ENCODE peak calls at places on chromosomes 6 and 20, in four cellular contexts. One of them, this sample, is unnamed.

GRCh38 chr6:150068173-150068785 is 642 bp downstream of the ULBP3 start:
- DNase-seq in fibroblast of lung: no peak
- DNase-seq in brain microvascular endothelial cell: no peak
- DNase-seq in aorta: no peak
- DNase-seq in this sample: no peak

GRCh38 chr6:156992396-156992795 is 215.2 kb downstream of the ARID1B start:
- DNase-seq in fibroblast of lung: peak; percentile 17
- DNase-seq in brain microvascular endothelial cell: no peak
- DNase-seq in aorta: no peak
- DNase-seq in this sample: no peak

GRCh38 chr6:132551214-132551613 is 1.3 kb upstream of the TAAR8 start:
- DNase-seq in fibroblast of lung: no peak
- DNase-seq in brain microvascular endothelial cell: no peak
- DNase-seq in aorta: no peak
- DNase-seq in this sample: no peak

GRCh38 chr6:43923376-43924221 is 153.6 kb downstream of the VEGFA start:
- DNase-seq in fibroblast of lung: peak; percentile 59
- DNase-seq in brain microvascular endothelial cell: peak; percentile 7
- DNase-seq in aorta: peak; percentile 37
- DNase-seq in this sample: peak; percentile 10

GRCh38 chr6:109579361-109579760 is 96.3 kb upstream of the ZBTB24 start:
- DNase-seq in fibroblast of lung: no peak
- DNase-seq in brain microvascular endothelial cell: no peak
- DNase-seq in aorta: no peak
- DNase-seq in this sample: no peak

GRCh38 chr6:101770116-101770515 is 376.6 kb downstream of the GRIK2 start:
- DNase-seq in fibroblast of lung: no peak
- DNase-seq in brain microvascular endothelial cell: no peak
- DNase-seq in aorta: no peak
- DNase-seq in this sample: no peak

GRCh38 chr20:20085071-20085470 is 32.7 kb downstream of the CFAP61 start:
- DNase-seq in fibroblast of lung: no peak
- DNase-seq in brain microvascular endothelial cell: no peak
- DNase-seq in aorta: no peak
- DNase-seq in this sample: no peak

GRCh38 chr6:146194434-146194833 is 165.6 kb downstream of the GRM1 start:
- DNase-seq in fibroblast of lung: no peak
- DNase-seq in brain microvascular endothelial cell: no peak
- DNase-seq in aorta: no peak
- DNase-seq in this sample: no peak

GRCh38 chr20:32580970-32581838 is 3.9 kb downstream of the NOL4L start:
- DNase-seq in fibroblast of lung: no peak
- DNase-seq in brain microvascular endothelial cell: no peak
- DNase-seq in aorta: no peak
- DNase-seq in this sample: no peak

GRCh38 chr20:1225729-1226313 is at the start of gene RAD21L1:
- DNase-seq in fibroblast of lung: peak; percentile 74
- DNase-seq in brain microvascular endothelial cell: peak; percentile 58
- DNase-seq in aorta: peak; percentile 80
- DNase-seq in this sample: peak; percentile 8

GRCh38 chr20:60034231-60035110 is 76.2 kb downstream of the CDH26 start:
- DNase-seq in fibroblast of lung: no peak
- DNase-seq in brain microvascular endothelial cell: no peak
- DNase-seq in aorta: no peak
- DNase-seq in this sample: no peak

GRCh38 chr6:28486533-28486932 is 29.1 kb downstream of the GPX6 start:
- DNase-seq in fibroblast of lung: no peak
- DNase-seq in brain microvascular endothelial cell: no peak
- DNase-seq in aorta: no peak
- DNase-seq in this sample: no peak

GRCh38 chr20:19260412-19261090 is 48.1 kb downstream of the SLC24A3 start:
- DNase-seq in fibroblast of lung: no peak
- DNase-seq in brain microvascular endothelial cell: peak; percentile 6
- DNase-seq in aorta: no peak
- DNase-seq in this sample: no peak

DNA sequence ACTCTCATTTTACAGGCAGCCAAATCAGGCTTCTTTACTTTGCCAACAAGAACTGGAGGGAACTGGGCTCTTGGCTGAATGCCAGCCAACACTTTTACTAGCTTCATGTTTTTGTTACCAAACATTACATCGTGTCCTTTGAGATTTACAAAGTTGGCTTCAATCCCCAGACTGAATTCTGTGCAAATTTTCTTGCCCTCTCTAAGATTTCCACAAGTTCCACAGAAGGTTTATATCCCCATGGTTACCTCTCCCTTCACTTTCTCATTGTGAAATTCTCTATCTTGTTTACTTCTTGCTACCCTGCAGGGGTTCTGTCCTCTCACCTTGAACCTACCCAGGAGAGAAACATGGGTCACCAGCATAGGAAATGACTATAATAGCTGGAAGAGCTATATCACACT is 37.6 kb upstream of the PLCB1 start:
- DNase-seq in fibroblast of lung: peak; percentile 92
- DNase-seq in brain microvascular endothelial cell: peak; percentile 36
- DNase-seq in aorta: peak; percentile 54
- DNase-seq in this sample: no peak
- H3K27ac ChIP-seq in fibroblast of lung: no peak overlapping the region
- H3K27ac ChIP-seq in brain microvascular endothelial cell: peak overlapping the region; percentile 59
- H3K27ac ChIP-seq in aorta: no peak overlapping the region
- H3K27ac ChIP-seq in this sample: peak overlapping the region; percentile 4

GRCh38 chr6:30707281-30707850 is 9.7 kb downstream of the MDC1 start:
- DNase-seq in fibroblast of lung: no peak
- DNase-seq in brain microvascular endothelial cell: no peak
- DNase-seq in aorta: no peak
- DNase-seq in this sample: no peak

GRCh38 chr6:30703821-30704220 is 13.0 kb upstream of the NRM start:
- DNase-seq in fibroblast of lung: no peak
- DNase-seq in brain microvascular endothelial cell: no peak
- DNase-seq in aorta: peak; percentile 16
- DNase-seq in this sample: no peak

GRCh38 chr6:30709101-30709868 is 7.8 kb downstream of the MDC1 start:
- DNase-seq in fibroblast of lung: no peak
- DNase-seq in brain microvascular endothelial cell: no peak
- DNase-seq in aorta: no peak
- DNase-seq in this sample: no peak

GRCh38 chr6:30703011-30703410 is 12.2 kb upstream of the NRM start:
- DNase-seq in fibroblast of lung: no peak
- DNase-seq in brain microvascular endothelial cell: no peak
- DNase-seq in aorta: peak; percentile 42
- DNase-seq in this sample: no peak

GRCh38 chr6:30705620-30706019 is 11.5 kb downstream of the MDC1 start:
- DNase-seq in fibroblast of lung: no peak
- DNase-seq in brain microvascular endothelial cell: no peak
- DNase-seq in aorta: no peak
- DNase-seq in this sample: no peak
- H3K27ac ChIP-seq in fibroblast of lung: no peak overlapping the region
- H3K27ac ChIP-seq in brain microvascular endothelial cell: no peak overlapping the region
- H3K27ac ChIP-seq in aorta: no peak overlapping the region
- H3K27ac ChIP-seq in this sample: no peak overlapping the region

GRCh38 chr6:37965964-37966676 is 146.6 kb downstream of the ZFAND3 start:
- DNase-seq in fibroblast of lung: no peak
- DNase-seq in brain microvascular endothelial cell: peak; percentile 63
- DNase-seq in aorta: no peak
- DNase-seq in this sample: peak; percentile 88
- H3K27ac ChIP-seq in fibroblast of lung: no peak overlapping the region
- H3K27ac ChIP-seq in brain microvascular endothelial cell: peak overlapping the region; percentile 15
- H3K27ac ChIP-seq in aorta: no peak overlapping the region
- H3K27ac ChIP-seq in this sample: peak overlapping the region; percentile 64

DNA sequence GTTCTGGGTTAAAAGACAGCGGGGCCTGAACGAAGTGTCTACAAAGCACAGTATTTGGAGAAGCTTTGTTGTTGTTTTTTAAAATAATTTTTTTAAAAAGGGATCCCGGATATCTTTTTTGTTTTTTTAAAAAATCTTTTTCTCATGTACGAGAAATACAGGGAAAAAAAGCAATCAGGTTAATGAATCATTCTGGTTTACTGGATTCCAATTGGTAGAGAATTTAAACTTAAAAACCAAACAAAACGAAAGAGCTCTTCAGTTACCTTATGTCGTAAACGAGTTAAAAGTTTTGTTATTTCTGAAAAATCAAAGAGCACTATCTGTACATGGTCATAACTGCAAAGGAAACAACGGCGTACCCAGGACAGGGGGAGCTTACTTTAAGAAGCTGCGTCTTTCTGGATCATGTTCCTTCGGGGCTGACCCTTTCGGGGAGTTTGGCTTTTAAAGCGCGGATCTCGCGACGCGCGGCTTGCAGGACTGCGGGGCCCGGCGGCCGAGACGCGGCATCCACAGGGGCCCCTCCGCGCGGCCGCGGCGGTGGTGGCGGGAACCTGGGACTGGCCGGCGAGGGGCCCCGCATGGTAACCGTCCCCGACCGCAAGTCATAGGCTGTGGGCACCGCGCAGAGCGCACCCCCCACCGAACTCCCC is 927 bp downstream of the IL20RA start:
- DNase-seq in fibroblast of lung: peak; percentile 61
- DNase-seq in brain microvascular endothelial cell: peak; percentile 12
- DNase-seq in aorta: peak; percentile 34
- DNase-seq in this sample: no peak
- H3K27ac ChIP-seq in fibroblast of lung: no peak overlapping the region
- H3K27ac ChIP-seq in brain microvascular endothelial cell: no peak overlapping the region
- H3K27ac ChIP-seq in aorta: no peak overlapping the region
- H3K27ac ChIP-seq in this sample: peak overlapping the region; percentile 39

GRCh38 chr20:62633571-62634329 is 8.6 kb upstream of the SLCO4A1 start:
- DNase-seq in fibroblast of lung: no peak
- DNase-seq in brain microvascular endothelial cell: no peak
- DNase-seq in aorta: no peak
- DNase-seq in this sample: no peak
- H3K27ac ChIP-seq in fibroblast of lung: no peak overlapping the region
- H3K27ac ChIP-seq in brain microvascular endothelial cell: no peak overlapping the region
- H3K27ac ChIP-seq in aorta: no peak overlapping the region
- H3K27ac ChIP-seq in this sample: no peak overlapping the region

DNA sequence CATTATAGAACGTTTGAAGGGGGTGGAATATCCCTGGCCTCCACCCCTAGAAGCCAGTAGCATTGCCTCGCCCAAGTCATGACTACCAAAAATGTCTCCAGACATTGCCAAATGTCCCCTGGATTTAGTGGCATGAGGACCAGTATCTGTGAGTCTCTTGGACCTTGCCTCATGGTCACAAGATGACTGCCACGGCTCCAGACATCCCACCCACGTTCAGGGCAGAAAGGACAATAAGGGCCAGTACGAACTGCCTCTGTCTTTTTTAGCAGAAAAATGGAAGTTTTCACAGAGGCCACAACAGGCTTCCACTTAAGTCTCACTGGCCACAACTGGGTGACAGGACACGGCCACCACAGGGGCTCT is 5.4 kb downstream of the RBM38 start:
- DNase-seq in fibroblast of lung: no peak
- DNase-seq in brain microvascular endothelial cell: no peak
- DNase-seq in aorta: peak; percentile 27
- DNase-seq in this sample: no peak
- H3K27ac ChIP-seq in fibroblast of lung: no peak overlapping the region
- H3K27ac ChIP-seq in brain microvascular endothelial cell: no peak overlapping the region
- H3K27ac ChIP-seq in aorta: no peak overlapping the region
- H3K27ac ChIP-seq in this sample: no peak overlapping the region

GRCh38 chr20:53942121-53942816 is 128.1 kb downstream of the BCAS1 start:
- DNase-seq in fibroblast of lung: no peak
- DNase-seq in brain microvascular endothelial cell: no peak
- DNase-seq in aorta: no peak
- DNase-seq in this sample: no peak
- H3K27ac ChIP-seq in fibroblast of lung: no peak overlapping the region
- H3K27ac ChIP-seq in brain microvascular endothelial cell: no peak overlapping the region
- H3K27ac ChIP-seq in aorta: no peak overlapping the region
- H3K27ac ChIP-seq in this sample: peak overlapping the region; percentile 39

DNA sequence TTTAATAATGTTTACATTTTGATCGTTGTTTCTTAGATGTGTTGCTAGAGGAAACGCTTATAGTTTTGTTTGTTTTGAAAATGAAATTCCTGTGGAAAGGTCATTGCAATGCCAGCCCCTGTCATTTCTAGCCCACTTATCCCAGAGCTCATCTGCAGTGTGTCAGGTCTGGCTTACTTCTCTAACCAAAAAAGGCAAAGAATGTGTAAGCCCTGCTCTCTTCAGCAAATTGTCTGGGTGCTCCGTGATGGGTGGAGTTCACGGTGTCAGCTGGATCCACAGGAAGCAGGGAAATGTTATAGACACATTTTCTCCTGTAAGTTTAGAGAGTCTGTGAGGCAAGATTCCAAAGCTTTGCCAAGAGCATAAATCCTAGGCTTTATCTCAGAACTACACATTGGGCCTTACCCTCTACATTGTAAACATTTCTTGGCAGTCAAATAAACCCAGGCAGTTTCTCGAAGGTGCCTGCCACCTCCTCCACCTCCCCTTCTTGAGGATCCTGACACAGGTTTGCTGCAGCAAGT is 50.9 kb downstream of the RPRD1B start:
- DNase-seq in fibroblast of lung: peak; percentile 89
- DNase-seq in brain microvascular endothelial cell: peak; percentile 90
- DNase-seq in aorta: no peak
- DNase-seq in this sample: no peak
- H3K27ac ChIP-seq in fibroblast of lung: peak overlapping the region; percentile 66
- H3K27ac ChIP-seq in brain microvascular endothelial cell: peak overlapping the region; percentile 95
- H3K27ac ChIP-seq in aorta: peak overlapping the region; percentile 49
- H3K27ac ChIP-seq in this sample: no peak overlapping the region

GRCh38 chr6:90177544-90178293 is 118.9 kb downstream of the BACH2 start:
- DNase-seq in fibroblast of lung: no peak
- DNase-seq in brain microvascular endothelial cell: no peak
- DNase-seq in aorta: no peak
- DNase-seq in this sample: no peak
- H3K27ac ChIP-seq in fibroblast of lung: no peak overlapping the region
- H3K27ac ChIP-seq in brain microvascular endothelial cell: no peak overlapping the region
- H3K27ac ChIP-seq in aorta: peak overlapping the region; percentile 80
- H3K27ac ChIP-seq in this sample: no peak overlapping the region